ENCODE peak calls at places on chromosomes 13 and 19, in six cellular contexts. H is fibroblast of pulmonary artery; T is CD4-positive, alpha-beta memory T cell; L is NB4; G is endodermal cell; Y is upper lobe of left lung. D is an unnamed sample.

GRCh38 chr13:33577037-33577436 is 240.9 kb upstream of the RFC3 start:
- DNase-seq in T (no peak), L (no peak), G (no peak), Y (no peak), H (peak; percentile 58), D (no peak)

GRCh38 chr19:9498183-9498902 is at the start of gene ZNF560:
- DNase-seq in G (peak; percentile 55), H (peak; percentile 27), T (no peak), L (no peak), Y (peak; percentile 61), D (no peak)

GRCh38 chr13:73138967-73139491 is 80.2 kb downstream of the KLF5 start:
- DNase-seq in Y (no peak), H (no peak), L (no peak), G (no peak), T (no peak), D (no peak)

GRCh38 chr13:22114630-22115311 is 443.9 kb downstream of the FGF9 start:
- DNase-seq in L (peak; percentile 81), H (no peak), T (peak; percentile 72), Y (no peak), G (no peak), D (peak; percentile 35)

GRCh38 chr13:110853235-110853721 is 61.6 kb downstream of the ANKRD10 start:
- DNase-seq in L (no peak), T (no peak), H (no peak), G (peak; percentile 46), Y (peak; percentile 60), D (no peak)

GRCh38 chr13:56019606-56020005 is 1121.1 kb upstream of the PRR20A start:
- DNase-seq in T (no peak), L (no peak), G (no peak), Y (no peak), H (no peak), D (no peak)

GRCh38 chr19:18167975-18168645 is 5.5 kb upstream of the IFI30 start:
- DNase-seq in Y (no peak), L (peak; percentile 59), H (peak; percentile 40), G (peak; percentile 84), T (peak; percentile 62), D (no peak)

GRCh38 chr13:101523732-101524131 is 71.3 kb downstream of the ITGBL1 start:
- DNase-seq in H (peak; percentile 39), L (no peak), Y (no peak), G (no peak), T (no peak), D (no peak)

GRCh38 chr19:33883869-33884519 is 87.3 kb downstream of the KCTD15 start:
- DNase-seq in L (no peak), T (no peak), H (peak; percentile 38), Y (no peak), G (peak; percentile 80), D (no peak)

GRCh38 chr13:51781246-51782022 is 22.5 kb downstream of the DHRS12 start:
- DNase-seq in L (peak; percentile 58), H (peak; percentile 36), Y (no peak), G (peak; percentile 79), T (no peak), D (peak; percentile 20)

GRCh38 chr19:49987159-49987698 is 26.3 kb upstream of the SIGLEC11 start:
- DNase-seq in Y (no peak), H (peak; percentile 95), G (peak; percentile 99), T (peak; percentile 81), L (peak; percentile 99), D (peak; percentile 98)

GRCh38 chr19:17332677-17333581 is 1.7 kb downstream of the ANO8 start:
- DNase-seq in T (no peak), Y (peak; percentile 82), G (peak; percentile 87), H (peak; percentile 49), L (peak; percentile 74), D (peak; percentile 78)

GRCh38 chr19:49133621-49134454 is 14.5 kb downstream of the PPFIA3 start:
- DNase-seq in T (peak; percentile 34), H (peak; percentile 58), G (peak; percentile 95), Y (peak; percentile 96), L (no peak), D (no peak)

GRCh38 chr13:66076417-66076816 is 1153.7 kb downstream of the PCDH9 start:
- DNase-seq in Y (no peak), T (no peak), G (no peak), L (peak; percentile 67), H (peak; percentile 50), D (no peak)

GRCh38 chr19:2266183-2266993 is 10.2 kb upstream of the JSRP1 start:
- DNase-seq in H (peak; percentile 82), T (no peak), Y (peak; percentile 79), L (peak; percentile 72), G (no peak), D (no peak)

GRCh38 chr19:49570997-49571676 is 9.2 kb downstream of the NOSIP start:
- DNase-seq in Y (no peak), T (no peak), L (peak; percentile 46), H (no peak), G (peak; percentile 76), D (peak; percentile 73)

GRCh38 chr19:4969772-4970531 is 1.0 kb downstream of the KDM4B start:
- DNase-seq in T (peak; percentile 18), Y (no peak), H (no peak), L (peak; percentile 59), G (peak; percentile 64), D (no peak)

GRCh38 chr13:27634231-27634630 is 12.5 kb downstream of the POLR1D start:
- DNase-seq in H (no peak), L (no peak), T (no peak), Y (no peak), G (no peak), D (no peak)

GRCh38 chr13:103188688-103189326 is 122.6 kb upstream of the SLC10A2 start:
- DNase-seq in G (no peak), L (peak; percentile 35), T (no peak), H (peak; percentile 60), Y (no peak), D (peak; percentile 25)

GRCh38 chr13:85896516-85897450 is 97.6 kb upstream of the SLITRK6 start:
- DNase-seq in L (peak; percentile 28), Y (no peak), H (no peak), T (no peak), G (peak; percentile 61), D (peak; percentile 12)

GRCh38 chr19:9076886-9077285 is 10.0 kb upstream of the OR1M1 start:
- DNase-seq in H (no peak), Y (no peak), T (no peak), L (no peak), G (no peak), D (no peak)

GRCh38 chr13:49446473-49446872 is 2.4 kb downstream of the SETDB2 start:
- DNase-seq in T (no peak), L (peak; percentile 7), G (no peak), H (no peak), Y (no peak), D (no peak)

GRCh38 chr19:2253106-2254051 is 2.8 kb downstream of the JSRP1 start:
- DNase-seq in T (peak; percentile 55), Y (peak; percentile 87), L (peak; percentile 76), H (no peak), G (peak; percentile 86), D (no peak)

GRCh38 chr19:35718345-35719041 is 690 bp downstream of the KMT2B start:
- DNase-seq in Y (peak; percentile 93), L (peak; percentile 42), T (peak; percentile 46), G (peak; percentile 66), H (peak; percentile 8), D (no peak)

GRCh38 chr13:91889641-91890040 is 491.2 kb downstream of the GPC5 start:
- DNase-seq in H (no peak), L (no peak), T (no peak), G (no peak), Y (no peak), D (no peak)

GRCh38 chr19:54674021-54674617 is 11.3 kb downstream of the LILRB4 start:
- DNase-seq in L (peak; percentile 61), Y (no peak), T (no peak), G (no peak), H (peak; percentile 46), D (peak; percentile 51)

GRCh38 chr13:95556981-95557380 is 4.5 kb downstream of the CLDN10 start:
- DNase-seq in G (no peak), T (no peak), L (no peak), H (no peak), Y (no peak), D (no peak)

GRCh38 chr13:46622918-46623256 is 69.9 kb downstream of the LRCH1 start:
- DNase-seq in H (peak; percentile 83), L (no peak), Y (no peak), G (no peak), T (no peak), D (no peak)

GRCh38 chr13:112979406-112979902 is 10.4 kb downstream of the MCF2L start:
- DNase-seq in L (no peak), G (no peak), H (no peak), Y (peak; percentile 72), T (no peak), D (no peak)
- H3K4me3 ChIP-seq in L (no peak overlapping the region), G (no peak overlapping the region), H (no peak overlapping the region), Y (peak overlapping the region; percentile 45), T (no peak overlapping the region), D (no peak overlapping the region)

DNA sequence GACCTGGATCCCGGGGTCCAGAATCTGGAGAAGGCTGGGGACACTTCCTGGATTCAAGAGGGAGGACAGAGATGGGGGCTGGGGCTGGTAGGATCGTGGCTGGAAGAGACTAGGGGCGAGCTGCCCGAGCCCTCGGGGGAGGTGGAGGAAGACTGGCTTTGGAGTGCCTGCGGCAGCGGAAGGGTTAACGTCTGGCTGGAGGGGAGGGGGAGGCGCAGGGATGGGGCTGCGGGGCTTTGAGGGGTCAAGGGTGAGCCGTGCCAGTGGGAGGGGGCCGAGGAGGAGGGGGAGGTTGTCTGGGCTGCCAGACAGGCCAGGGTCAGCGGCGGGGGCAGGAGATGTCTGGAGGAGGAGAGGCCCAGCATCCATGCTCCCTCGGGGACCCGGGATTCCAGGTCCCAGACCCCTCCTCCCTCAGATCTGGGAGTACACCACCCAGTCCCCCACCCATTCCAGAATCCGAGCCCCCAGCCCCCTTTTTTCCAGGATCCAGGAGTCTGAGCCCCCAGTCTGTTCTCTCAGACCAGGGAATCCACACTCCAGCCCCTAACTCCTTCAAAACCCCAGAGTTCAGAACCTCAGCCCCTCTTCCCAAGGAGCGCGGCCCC is 3.3 kb upstream of the SPACA6 start:
- DNase-seq in Y (peak; percentile 62), L (no peak), G (peak; percentile 92), H (peak; percentile 64), T (no peak), D (no peak)
- H3K4me3 ChIP-seq in Y (peak overlapping the region; percentile 70), L (no peak overlapping the region), G (peak overlapping the region; percentile 90), H (peak overlapping the region; percentile 97), T (peak overlapping the region; percentile 71), D (peak overlapping the region; percentile 52)

GRCh38 chr13:106471957-106472543 is 63.4 kb downstream of the EFNB2 start:
- DNase-seq in T (no peak), Y (no peak), G (peak; percentile 92), L (no peak), H (peak; percentile 80), D (no peak)
- H3K4me3 ChIP-seq in T (no peak overlapping the region), Y (peak overlapping the region; percentile 34), G (peak overlapping the region; percentile 23), L (no peak overlapping the region), H (peak overlapping the region; percentile 21), D (no peak overlapping the region)

DNA sequence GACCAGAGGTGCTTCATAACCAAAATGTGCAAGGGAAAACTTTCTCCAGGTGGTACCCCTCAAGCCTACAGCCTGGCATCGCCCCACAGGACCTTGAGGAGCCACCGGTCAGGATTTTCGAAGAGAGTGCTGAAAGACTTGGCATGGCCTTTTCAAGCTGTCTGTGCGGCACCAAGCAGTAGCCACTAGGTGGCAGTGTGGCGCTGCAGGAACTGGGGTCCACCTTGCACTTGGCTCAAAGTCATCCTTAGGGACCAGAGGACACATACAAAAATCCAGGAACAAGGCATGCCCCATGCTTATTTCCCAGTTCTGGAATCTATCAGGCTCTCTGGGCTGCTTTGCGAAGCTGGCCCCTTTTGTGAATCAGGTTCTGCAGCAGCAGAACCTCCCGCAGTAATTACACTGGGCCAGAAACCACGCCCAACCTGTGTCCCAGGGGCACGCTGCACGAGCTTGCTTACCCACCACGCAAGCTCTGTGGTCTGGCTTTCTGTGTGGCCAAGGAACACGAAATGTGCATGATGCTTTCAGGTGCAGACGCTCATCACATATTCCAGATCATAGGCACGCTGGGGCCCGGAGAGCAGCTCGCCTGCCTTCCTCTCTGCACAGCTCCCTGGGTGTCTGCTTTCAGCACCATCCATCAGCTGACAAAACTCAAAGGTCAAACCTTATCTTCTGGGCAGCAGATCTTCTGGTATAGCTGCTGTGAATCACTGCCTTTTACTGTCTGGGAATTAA is 87.2 kb downstream of the SLC7A1 start:
- DNase-seq in H (peak; percentile 89), T (peak; percentile 65), L (peak; percentile 83), G (peak; percentile 96), Y (no peak), D (peak; percentile 54)
- H3K4me3 ChIP-seq in H (no peak overlapping the region), T (no peak overlapping the region), L (no peak overlapping the region), G (no peak overlapping the region), Y (no peak overlapping the region), D (no peak overlapping the region)

D was measured in Jurkat, Clone E6-1.